ENCODE peak calls at places on chromosomes 7 and 10, in six cellular contexts. N, H, L, E, Y and D are unnamed samples.

GRCh38 chr10:102302611-102303010 is 57.3 kb downstream of the GBF1 start:
- DNase-seq in N (no peak), H (no peak), L (no peak), E (no peak), Y (no peak), D (no peak)

GRCh38 chr10:112126172-112126571 is 57.4 kb downstream of the GPAM start:
- DNase-seq in N (no peak), H (no peak), L (no peak), E (no peak), Y (no peak), D (no peak)

GRCh38 chr10:116723428-116724281 is 18.7 kb downstream of the HSPA12A start:
- DNase-seq in N (no peak), H (no peak), L (no peak), E (peak), Y (no peak), D (no peak)

GRCh38 chr7:99473315-99473596 is 566 bp downstream of the ZNF789 start:
- DNase-seq in N (peak), H (peak), L (no peak), E (no peak), Y (no peak), D (no peak)

GRCh38 chr7:155941688-155942087 is 129.4 kb upstream of the SHH start:
- DNase-seq in N (no peak), H (no peak), L (no peak), E (no peak), Y (no peak), D (no peak)

GRCh38 chr10:111034598-111035310 is 42.1 kb upstream of the ADRA2A start:
- DNase-seq in N (peak), H (peak), L (no peak), E (no peak), Y (no peak), D (no peak)

GRCh38 chr7:131859162-131859821 is 302.9 kb upstream of the PODXL start:
- DNase-seq in N (peak), H (peak), L (peak), E (no peak), Y (peak), D (no peak)

GRCh38 chr10:77869626-77870420 is 56.7 kb downstream of the DLG5 start:
- DNase-seq in N (peak), H (no peak), L (no peak), E (no peak), Y (no peak), D (no peak)

GRCh38 chr7:128032605-128033235 is 1.5 kb upstream of the LRRC4 start:
- DNase-seq in N (peak), H (peak), L (no peak), E (no peak), Y (no peak), D (no peak)

GRCh38 chr7:51162724-51163329 is 153.8 kb downstream of the COBL start:
- DNase-seq in N (peak), H (peak), L (peak), E (peak), Y (peak), D (no peak)

GRCh38 chr7:101941481-101942383 is 124.3 kb downstream of the CUX1 start:
- DNase-seq in N (peak), H (peak), L (no peak), E (no peak), Y (no peak), D (no peak)

GRCh38 chr10:124339119-124339807 is 79.5 kb downstream of the OAT start:
- DNase-seq in N (no peak), H (no peak), L (no peak), E (no peak), Y (no peak), D (no peak)

GRCh38 chr10:3563298-3563697 is 221.7 kb downstream of the KLF6 start:
- DNase-seq in N (no peak), H (no peak), L (no peak), E (no peak), Y (no peak), D (no peak)

GRCh38 chr10:110445871-110446270 is 51.8 kb upstream of the DUSP5 start:
- DNase-seq in N (no peak), H (no peak), L (no peak), E (no peak), Y (no peak), D (no peak)

GRCh38 chr7:100894860-100895700 is 608 bp downstream of the ACHE start:
- DNase-seq in N (no peak), H (no peak), L (no peak), E (no peak), Y (peak), D (no peak)

GRCh38 chr10:123552760-123553554 is 113.2 kb upstream of the GPR26 start:
- DNase-seq in N (no peak), H (no peak), L (peak), E (no peak), Y (no peak), D (no peak)

GRCh38 chr10:49288341-49289065 is 10.5 kb upstream of the C10orf71 start:
- DNase-seq in N (no peak), H (no peak), L (no peak), E (no peak), Y (no peak), D (no peak)

GRCh38 chr10:11705687-11706086 is 36.5 kb upstream of the ECHDC3 start:
- DNase-seq in N (no peak), H (peak), L (no peak), E (no peak), Y (no peak), D (no peak)